ENCODE peak calls at places on chromosomes 6 and 20, in six cellular contexts. H is GM12865, F is upper lobe of left lung, C is fibroblast of the aortic adventitia, M is epithelial cell of esophagus, K is HFF-Myc. E is an unnamed sample.

GRCh38 chr6:87407531-87407895 is 259 bp upstream of the CFAP206 start:
- DNase-seq in K (no peak), C (peak; percentile 44), H (no peak), M (peak; percentile 42), F (peak; percentile 32), E (peak; percentile 56)

GRCh38 chr20:58986968-58987517 is 6.0 kb downstream of the NELFCD start:
- DNase-seq in C (no peak), F (no peak), H (no peak), K (no peak), M (no peak), E (no peak)

GRCh38 chr6:25041676-25042598 is 106.2 kb upstream of the RIPOR2 start:
- DNase-seq in F (peak; percentile 25), M (no peak), C (no peak), K (no peak), H (peak; percentile 74), E (no peak)

GRCh38 chr6:152573762-152574161 is 63.4 kb downstream of the SYNE1 start:
- DNase-seq in F (no peak), C (no peak), K (no peak), H (no peak), M (no peak), E (peak; percentile 28)

GRCh38 chr6:130136803-130137202 is 85.9 kb downstream of the SAMD3 start:
- DNase-seq in C (no peak), K (no peak), F (no peak), H (peak; percentile 34), M (no peak), E (no peak)

GRCh38 chr6:150605333-150605732 is 5.6 kb downstream of the PLEKHG1 start:
- DNase-seq in K (no peak), F (no peak), M (no peak), H (no peak), C (no peak), E (no peak)

GRCh38 chr6:164151161-164151728 is 736.7 kb downstream of the QKI start:
- DNase-seq in M (no peak), H (no peak), F (no peak), C (no peak), K (no peak), E (no peak)

GRCh38 chr6:137390264-137390787 is 103.9 kb downstream of the OLIG3 start:
- DNase-seq in F (no peak), H (no peak), K (no peak), C (no peak), M (no peak), E (no peak)

GRCh38 chr6:159467473-159468041 is 225.5 kb downstream of the SOD2 start:
- DNase-seq in F (no peak), M (no peak), C (no peak), H (peak; percentile 23), K (no peak), E (no peak)

GRCh38 chr6:166825553-166826145 is 130.7 kb downstream of the RNASET2 start:
- DNase-seq in K (peak; percentile 25), M (peak; percentile 6), C (no peak), H (no peak), F (no peak), E (peak; percentile 42)

GRCh38 chr6:14932485-14933178 is 313.2 kb upstream of the JARID2 start:
- DNase-seq in M (no peak), K (no peak), C (no peak), F (no peak), H (no peak), E (no peak)

GRCh38 chr6:37971711-37972410 is 152.3 kb downstream of the ZFAND3 start:
- DNase-seq in K (no peak), C (no peak), H (no peak), M (no peak), F (no peak), E (peak; percentile 85)

GRCh38 chr6:167474171-167474570 is 149.3 kb downstream of the TTLL2 start:
- DNase-seq in M (no peak), K (no peak), F (no peak), C (no peak), H (no peak), E (no peak)

GRCh38 chr6:240151-240550 is 52.1 kb upstream of the DUSP22 start:
- DNase-seq in K (no peak), H (no peak), F (no peak), C (no peak), M (no peak), E (no peak)

GRCh38 chr20:44800398-44801046 is 9.8 kb downstream of the RIMS4 start:
- DNase-seq in F (no peak), C (no peak), H (no peak), M (no peak), K (no peak), E (peak; percentile 4)

GRCh38 chr6:401994-402640 is 10.6 kb downstream of the IRF4 start:
- DNase-seq in H (peak; percentile 38), K (no peak), C (no peak), F (no peak), M (no peak), E (no peak)

GRCh38 chr6:138765896-138766487 is 7.6 kb upstream of the CCDC28A start:
- DNase-seq in K (no peak), F (no peak), M (peak; percentile 52), C (peak; percentile 68), H (peak; percentile 36), E (peak; percentile 59)

GRCh38 chr20:51531141-51531710 is 11.3 kb downstream of the NFATC2 start:
- DNase-seq in K (no peak), F (no peak), M (peak; percentile 97), H (peak; percentile 84), C (no peak), E (no peak)

GRCh38 chr20:23624307-23624706 is 13.4 kb downstream of the CST3 start:
- DNase-seq in C (peak; percentile 56), K (no peak), M (no peak), F (no peak), H (no peak), E (peak; percentile 94)

GRCh38 chr20:23627501-23627900 is 10.3 kb downstream of the CST3 start:
- DNase-seq in H (no peak), F (no peak), C (no peak), K (no peak), M (no peak), E (peak; percentile 63)

GRCh38 chr20:23626040-23626620 is 11.6 kb downstream of the CST3 start:
- DNase-seq in M (peak; percentile 93), F (peak; percentile 53), C (no peak), K (no peak), H (peak; percentile 62), E (peak; percentile 80)

GRCh38 chr20:23623666-23624065 is 14.1 kb downstream of the CST3 start:
- DNase-seq in M (peak; percentile 61), H (no peak), C (no peak), K (no peak), F (no peak), E (no peak)

GRCh38 chr20:23625236-23625964 is 12.4 kb downstream of the CST3 start:
- DNase-seq in K (no peak), F (no peak), H (peak; percentile 63), M (peak; percentile 85), C (no peak), E (peak; percentile 64)
- TF ChIP-seq CTCF in K (no peak), F (no peak), H (no peak), M (no peak), C (no peak), E (no peak)

DNA sequence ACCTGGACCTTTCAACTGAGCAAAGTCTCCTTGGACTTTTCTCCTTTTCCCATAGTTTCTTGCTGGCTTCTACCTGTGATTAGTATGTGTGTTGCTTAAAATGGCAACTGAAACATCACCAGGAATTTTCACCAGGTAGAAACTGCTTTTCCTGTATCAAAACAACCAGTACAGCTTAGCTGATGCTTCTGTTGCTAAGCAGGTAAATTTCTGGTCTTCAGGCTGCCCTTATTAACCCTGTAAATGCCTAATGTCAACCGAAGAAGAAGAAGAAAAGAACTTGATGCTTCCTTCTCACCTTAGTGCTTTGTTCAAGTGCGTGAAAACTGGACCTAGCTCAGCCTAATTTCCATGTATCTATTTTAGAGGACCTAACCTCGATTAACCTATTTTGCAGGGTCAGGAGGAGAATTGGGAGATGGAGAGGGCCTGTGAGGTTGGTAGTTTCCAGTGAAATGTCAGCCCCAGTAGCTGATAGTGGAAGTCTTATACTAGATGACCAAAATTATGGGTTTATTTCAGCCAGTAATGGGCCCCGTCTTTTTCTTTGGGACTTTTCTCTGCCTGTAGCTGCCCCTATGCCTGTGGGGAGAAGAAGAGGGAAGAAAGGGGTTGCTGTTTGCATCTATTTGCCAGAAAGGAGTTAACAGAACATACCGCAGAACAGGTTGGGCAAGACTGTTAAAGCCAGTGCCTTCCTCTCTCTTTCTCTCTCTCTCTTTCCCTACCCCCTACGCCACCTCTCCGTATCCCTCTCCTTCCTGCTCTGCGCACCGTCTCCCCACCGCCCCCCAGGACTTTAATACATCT is 37.7 kb downstream of the RREB1 start:
- DNase-seq in F (peak; percentile 66), H (no peak), M (peak; percentile 78), C (no peak), K (no peak), E (no peak)
- H3K4me3 ChIP-seq in F (peak overlapping the region; percentile 12), H (peak overlapping the region; percentile 45), M (peak overlapping the region; percentile 11), C (no peak overlapping the region), K (no peak overlapping the region), E (no peak overlapping the region)

GRCh38 chr6:3164388-3164787 is 7.0 kb upstream of the TUBB2A start:
- DNase-seq in K (no peak), H (no peak), F (no peak), C (no peak), M (no peak), E (no peak)
- TF ChIP-seq CTCF in K (no peak), H (no peak), F (no peak), C (no peak), M (no peak), E (no peak)

GRCh38 chr20:19211661-19212523 is 550 bp upstream of the SLC24A3 start:
- DNase-seq in K (no peak), H (no peak), F (peak; percentile 71), C (no peak), M (no peak), E (no peak)

GRCh38 chr20:19213946-19214490 is 1.6 kb downstream of the SLC24A3 start:
- DNase-seq in H (no peak), C (no peak), K (no peak), F (no peak), M (no peak), E (no peak)

GRCh38 chr20:19211252-19211651 is 1.2 kb upstream of the SLC24A3 start:
- DNase-seq in M (no peak), F (no peak), K (no peak), H (no peak), C (no peak), E (no peak)

GRCh38 chr20:19210426-19211155 is 1.9 kb upstream of the SLC24A3 start:
- DNase-seq in F (no peak), K (no peak), C (peak; percentile 16), H (no peak), M (peak; percentile 22), E (peak; percentile 56)

DNA sequence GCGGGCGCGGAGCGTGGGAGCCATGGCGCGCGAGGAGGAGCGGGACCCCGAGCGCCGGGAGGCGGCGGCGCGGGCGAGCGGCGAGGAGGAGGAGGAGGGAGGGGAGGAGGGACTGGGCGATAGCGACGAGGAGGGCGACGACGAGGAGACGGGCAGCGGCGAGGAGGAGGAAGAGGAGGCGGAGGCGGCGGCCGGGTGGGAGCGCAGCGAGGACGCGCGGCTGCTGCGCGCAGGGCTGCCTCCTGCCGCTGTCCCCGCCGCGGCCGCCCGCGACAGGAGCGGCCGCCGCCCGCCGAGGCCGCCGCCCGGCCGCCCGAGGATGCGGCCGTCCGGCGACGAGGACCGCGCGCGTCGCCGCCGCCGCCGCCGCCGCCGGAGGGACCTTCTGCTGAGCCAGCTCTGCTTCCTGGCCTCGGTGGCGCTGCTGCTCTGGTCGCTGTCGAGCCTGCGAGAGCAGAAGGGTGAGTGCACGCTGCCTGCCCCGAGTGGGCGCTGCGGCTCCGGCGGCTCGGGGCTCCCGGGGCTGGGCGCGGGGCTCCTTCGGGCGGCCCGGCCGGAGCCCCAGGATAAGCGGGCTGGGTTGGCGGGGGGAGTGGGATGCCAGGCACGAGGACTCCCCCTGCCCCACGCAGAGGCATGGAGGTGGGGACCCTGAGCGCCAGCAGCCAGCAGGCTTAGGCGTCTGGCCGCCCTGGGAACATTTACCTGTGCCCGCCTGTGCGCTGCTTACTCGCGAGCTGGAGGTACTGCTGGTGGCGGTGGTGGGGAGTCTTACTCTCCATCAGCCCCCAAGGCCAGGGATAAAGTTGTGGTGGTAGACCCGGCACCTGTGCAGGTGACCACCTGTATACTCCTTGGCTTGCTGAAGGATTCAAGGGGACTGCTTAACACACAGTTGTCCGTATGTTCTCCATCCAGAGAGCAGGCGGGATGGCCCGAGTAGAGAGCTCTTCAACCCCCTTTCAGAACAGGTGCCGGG is at the start of gene SLC24A3:
- DNase-seq in C (no peak), M (peak; percentile 42), K (no peak), F (peak; percentile 91), H (peak; percentile 52), E (peak; percentile 31)
- H3K4me3 ChIP-seq in C (peak within 1 kb of the TSS; percentile 33), M (peak within 1 kb of the TSS; percentile 19), K (no peak within 1 kb of the TSS), F (peak within 1 kb of the TSS; percentile 65), H (no peak within 1 kb of the TSS), E (peak within 1 kb of the TSS; percentile 32)